ENCODE peak calls at places on chromosomes 4 and X, in four cellular contexts. U is stomach, Z is ascending aorta, E is esophagus muscularis mucosa. A is an unnamed sample.
A peak's percentile ranks its signal among the peaks of the same experiment; 100 is the strongest.

GRCh38 chr4:7719354-7720174 is 220.1 kb downstream of the AFAP1 start:
- DNase-seq in U (peak; percentile 49), Z (no peak), E (no peak), A (peak; percentile 25)

GRCh38 chrX:69968956-69969355 is 80.8 kb downstream of the AWAT2 start:
- DNase-seq in U (no peak), Z (no peak), E (no peak), A (no peak)

GRCh38 chr4:8697826-8698225 is 105.3 kb downstream of the CPZ start:
- DNase-seq in U (peak; percentile 9), Z (no peak), E (no peak), A (no peak)

GRCh38 chr4:40363382-40363920 is 28.3 kb downstream of the CHRNA9 start:
- DNase-seq in U (peak; percentile 64), Z (no peak), E (no peak), A (no peak)

GRCh38 chrX:97026406-97026805 is 142.7 kb downstream of the RPA4 start:
- DNase-seq in U (no peak), Z (no peak), E (no peak), A (no peak)

GRCh38 chrX:21295246-21295820 is 78.9 kb upstream of the CNKSR2 start:
- DNase-seq in U (no peak), Z (no peak), E (no peak), A (no peak)

GRCh38 chr4:71259911-71260331 is 78.9 kb upstream of the SLC4A4 start:
- DNase-seq in U (no peak), Z (no peak), E (no peak), A (no peak)

GRCh38 chr4:151184523-151185458 is 85.4 kb downstream of the RPS3A start:
- DNase-seq in U (no peak), Z (no peak), E (no peak), A (no peak)

GRCh38 chr4:120693817-120694216 is 228.7 kb downstream of the PRDM5 start:
- DNase-seq in U (no peak), Z (no peak), E (no peak), A (no peak)

GRCh38 chr4:3198906-3199305 is 50.1 kb upstream of the MSANTD1 start:
- DNase-seq in U (no peak), Z (no peak), E (no peak), A (no peak)

GRCh38 chr4:82553020-82553419 is 8.8 kb downstream of the TMEM150C start:
- DNase-seq in U (no peak), Z (no peak), E (no peak), A (no peak)

GRCh38 chr4:138438608-138439007 is 196.5 kb upstream of the SLC7A11 start:
- DNase-seq in U (no peak), Z (no peak), E (no peak), A (no peak)

GRCh38 chr4:128376958-128377357 is 89.3 kb upstream of the PGRMC2 start:
- DNase-seq in U (no peak), Z (no peak), E (peak; percentile 72), A (no peak)

GRCh38 chr4:89497517-89498308 is 190.1 kb upstream of the GPRIN3 start:
- DNase-seq in U (no peak), Z (no peak), E (no peak), A (no peak)

GRCh38 chr4:184748251-184748652 is 14.4 kb upstream of the CENPU start:
- DNase-seq in U (peak; percentile 73), Z (no peak), E (no peak), A (no peak)

DNA sequence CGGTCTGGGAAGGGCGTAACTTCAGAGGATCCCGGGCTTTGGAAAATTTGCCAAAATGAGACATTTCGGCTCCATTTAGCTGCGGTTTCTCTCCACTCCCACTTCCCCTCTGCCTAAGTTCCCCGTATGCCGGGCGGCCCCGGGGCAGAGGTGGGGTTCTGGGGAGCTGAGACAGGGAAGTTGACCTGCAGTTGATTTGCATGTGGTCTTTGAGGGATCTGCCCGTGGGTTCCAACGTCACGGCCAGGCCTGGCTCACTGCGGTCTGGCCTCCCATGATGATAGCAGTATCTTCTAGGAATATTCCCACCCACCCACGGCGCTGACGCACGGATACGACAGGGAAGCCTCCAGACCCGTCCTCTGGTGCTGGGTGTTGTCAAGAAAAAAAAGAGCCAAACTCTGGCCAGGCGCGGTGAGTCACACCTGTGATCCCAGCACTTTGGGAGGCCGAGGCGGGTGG is 27.3 kb upstream of the CRLF2 start:
- DNase-seq in U (peak; percentile 55), Z (peak; percentile 73), E (no peak), A (no peak)
- H3K9me3 ChIP-seq in U (no peaks in the 10 kb centered on the region), Z (no peaks in the 10 kb centered on the region), E (no peaks in the 10 kb centered on the region), A (peaks cover 3% of the 10 kb centered on the region)

DNA sequence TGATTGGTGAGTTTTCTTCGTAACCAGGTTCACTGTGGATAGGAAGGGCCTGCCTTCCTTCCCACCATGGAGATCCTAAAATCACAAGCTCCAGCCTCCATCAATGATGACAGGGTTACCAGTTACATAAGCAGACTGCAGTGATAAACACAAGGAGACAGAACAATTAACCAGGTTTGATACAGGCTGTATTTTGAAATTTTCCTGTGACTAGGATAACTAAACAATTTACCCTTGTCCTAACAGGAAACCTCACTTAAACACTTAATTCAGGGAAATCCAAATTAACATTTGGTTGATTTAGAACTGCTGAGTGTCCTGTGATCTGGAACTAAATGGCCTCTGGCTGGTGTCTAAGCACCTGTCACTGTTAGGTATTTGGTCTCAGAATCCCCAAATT is 3.1 kb upstream of the SLC9B2 start:
- DNase-seq in U (no peak), Z (no peak), E (no peak), A (no peak)
- H3K27ac ChIP-seq in U (no peak overlapping the region), Z (no peak overlapping the region), E (no peak overlapping the region), A (no peak overlapping the region)

GRCh38 chrX:152861826-152862225 is 31.0 kb downstream of the NSDHL start:
- DNase-seq in U (no peak), Z (no peak), E (no peak), A (no peak)
- H3K36me3 ChIP-seq in U (peaks cover 73% of the 10 kb centered on the region), Z (peaks cover 11% of the 10 kb centered on the region), E (peaks cover 25% of the 10 kb centered on the region), A (no peaks in the 10 kb centered on the region)

DNA sequence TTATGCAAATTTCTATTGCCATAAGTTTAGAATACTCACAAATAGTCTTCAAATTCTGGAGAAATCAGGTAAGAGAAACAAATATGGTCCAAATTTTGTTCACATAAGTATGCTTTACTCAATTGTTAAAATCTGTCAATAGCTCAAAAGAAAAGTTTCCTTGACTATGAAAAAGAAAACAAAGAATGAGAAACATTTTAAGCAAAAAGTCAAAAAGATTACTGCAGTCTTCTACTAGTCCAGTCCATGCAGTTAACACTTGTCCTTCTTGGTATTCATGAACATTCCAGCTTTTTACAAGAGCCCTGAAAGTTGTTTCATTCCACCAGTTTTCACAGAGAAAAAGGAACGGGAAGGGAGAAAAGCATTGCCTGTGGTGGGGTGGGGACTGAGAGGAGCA is 54.7 kb upstream of the ZXDA start:
- DNase-seq in U (no peak), Z (no peak), E (no peak), A (no peak)
- H3K9me3 ChIP-seq in U (no peaks in the 10 kb centered on the region), Z (no peaks in the 10 kb centered on the region), E (no peaks in the 10 kb centered on the region), A (no peaks in the 10 kb centered on the region)